ENCODE peak calls at places on chromosome 19, in seven cellular contexts. W is heart left ventricle, P is astrocyte, N is RWPE1, E is AG04450, S is epithelial cell of prostate, L is heart right ventricle. Z is an unnamed sample.

GRCh38 chr19:19465436-19466070 is 49.8 kb downstream of the TSSK6 start:
- DNase-seq in W (no peak), N (no peak), L (no peak), E (no peak), S (no peak), P (no peak), Z (peak; percentile 64)

GRCh38 chr19:43564800-43565199 is 10.5 kb downstream of the XRCC1 start:
- DNase-seq in W (no peak), E (no peak), L (no peak), N (no peak), P (no peak), S (no peak), Z (no peak)

GRCh38 chr19:53910170-53910518 is 1.1 kb downstream of the CACNG7 start:
- DNase-seq in P (no peak), N (no peak), W (no peak), L (no peak), S (no peak), E (no peak), Z (no peak)

GRCh38 chr19:37654525-37654832 is 786 bp downstream of the ZFP30 start:
- DNase-seq in W (no peak), L (no peak), P (peak; percentile 37), E (no peak), S (no peak), N (peak; percentile 34), Z (peak; percentile 24)

GRCh38 chr19:14146789-14147216 is 10.4 kb upstream of the ASF1B start:
- DNase-seq in S (no peak), N (no peak), E (peak; percentile 34), P (peak; percentile 73), W (no peak), L (no peak), Z (no peak)

GRCh38 chr19:19515764-19516519 is at the start of gene NDUFA13:
- DNase-seq in N (peak; percentile 87), S (peak; percentile 50), W (peak; percentile 93), L (peak; percentile 94), P (peak; percentile 80), E (peak; percentile 72), Z (peak; percentile 92)

GRCh38 chr19:46713781-46714522 is 3.0 kb downstream of the PRKD2 start:
- DNase-seq in L (peak; percentile 97), N (peak; percentile 99), W (peak; percentile 95), S (peak; percentile 53), P (peak; percentile 66), E (no peak), Z (peak; percentile 99)

GRCh38 chr19:6095760-6096159 is 14.5 kb downstream of the RFX2 start:
- DNase-seq in L (peak; percentile 51), E (no peak), S (no peak), N (no peak), W (peak; percentile 65), P (no peak), Z (no peak)

GRCh38 chr19:46474211-46474610 is 2.8 kb upstream of the PNMA8A start:
- DNase-seq in W (no peak), E (no peak), L (no peak), P (no peak), N (no peak), S (peak; percentile 60), Z (no peak)

GRCh38 chr19:2035590-2035991 is 15.5 kb downstream of the MKNK2 start:
- DNase-seq in P (no peak), N (no peak), E (no peak), L (no peak), S (no peak), W (no peak), Z (no peak)

GRCh38 chr19:45254044-45254531 is 3.0 kb downstream of the MARK4 start:
- DNase-seq in W (no peak), S (no peak), L (no peak), E (no peak), N (no peak), P (no peak), Z (no peak)

GRCh38 chr19:45251452-45252354 is 632 bp downstream of the MARK4 start:
- DNase-seq in S (no peak), L (no peak), N (peak; percentile 40), P (no peak), W (no peak), E (no peak), Z (peak; percentile 16)

GRCh38 chr19:45250832-45251451 is at the start of gene MARK4:
- DNase-seq in W (peak; percentile 62), L (peak; percentile 52), S (peak; percentile 6), E (no peak), P (no peak), N (peak; percentile 89), Z (peak; percentile 44)

GRCh38 chr19:45255611-45256157 is 4.6 kb downstream of the MARK4 start:
- DNase-seq in S (no peak), E (no peak), N (no peak), L (no peak), W (no peak), P (no peak), Z (no peak)

DNA sequence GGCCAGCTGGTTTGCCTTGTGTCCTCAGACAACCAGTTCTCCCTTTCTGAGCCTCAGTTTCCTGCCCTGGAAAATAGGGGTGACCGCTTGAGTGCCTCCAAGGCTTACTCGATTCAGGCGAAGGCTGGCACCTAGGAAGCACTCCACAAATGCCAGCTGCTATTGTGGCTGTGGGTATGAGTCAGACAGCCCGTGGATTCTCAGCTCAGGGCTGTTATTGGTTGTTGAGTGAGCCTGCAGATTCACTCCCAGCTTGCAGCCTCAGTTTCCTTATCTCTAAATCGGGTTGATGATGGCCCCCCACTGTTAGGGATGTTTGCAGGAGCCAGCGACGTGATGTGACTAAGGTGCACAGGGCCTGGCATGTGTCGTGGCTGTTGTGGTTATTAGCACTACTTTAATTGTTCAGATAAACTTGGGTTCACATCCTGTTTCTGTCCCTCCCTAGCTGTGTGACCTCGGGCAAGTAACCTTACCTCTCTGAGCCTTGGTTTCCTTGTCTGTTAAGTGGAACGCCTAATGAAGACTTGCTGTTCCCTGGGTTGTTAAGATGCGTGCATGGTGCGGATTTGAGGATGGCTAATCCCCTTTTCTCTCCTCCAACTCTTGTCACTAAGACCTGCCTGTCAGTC is 2.4 kb downstream of the MARK4 start:
- DNase-seq in N (peak; percentile 36), E (no peak), L (no peak), S (peak; percentile 10), P (peak; percentile 17), W (no peak), Z (no peak)
- H3K27ac ChIP-seq in N (peak overlapping the region; percentile 78), E (peak overlapping the region; percentile 21), L (no peak overlapping the region), S (no peak overlapping the region), P (no peak overlapping the region), W (no peak overlapping the region), Z (no peak overlapping the region)

DNA sequence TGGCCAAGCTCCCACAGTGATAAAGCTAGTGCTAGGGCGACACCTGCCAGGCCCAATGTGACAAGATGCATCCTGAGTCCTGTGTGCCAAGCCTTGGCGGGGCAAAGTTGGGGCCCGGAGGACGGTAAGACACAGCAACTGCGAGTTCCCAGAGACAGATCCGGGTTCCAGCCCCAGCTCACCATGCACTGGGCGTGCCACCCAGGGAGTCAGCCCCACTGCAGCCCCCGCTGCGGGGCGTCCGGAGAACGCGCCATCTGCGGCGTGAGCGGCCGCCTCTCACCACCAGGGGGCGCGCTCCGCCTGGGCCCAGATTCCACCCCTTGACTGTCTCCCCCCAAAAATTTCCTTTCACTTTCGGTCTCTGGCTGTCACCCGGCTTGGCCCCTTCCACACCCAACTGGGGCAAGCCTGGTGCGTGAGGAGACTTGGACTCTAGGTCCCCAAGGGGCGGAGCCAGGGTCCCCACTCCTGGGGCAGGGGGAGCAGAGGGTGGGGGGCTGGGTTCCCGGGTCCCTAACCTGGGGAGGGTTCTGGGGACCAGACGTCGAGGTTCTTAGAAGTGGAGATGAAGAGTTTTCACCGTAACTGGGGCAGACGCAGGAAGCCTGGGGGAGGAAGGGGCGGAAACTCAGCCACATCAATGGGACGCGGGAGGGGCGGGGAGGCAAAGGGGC is at the start of gene FLT3LG:
- DNase-seq in P (no peak), N (peak; percentile 81), E (no peak), L (peak; percentile 84), S (no peak), W (peak; percentile 80), Z (peak; percentile 68)
- H3K27ac ChIP-seq in P (no peak within 1 kb of the TSS), N (peak within 1 kb of the TSS; percentile 80), E (peak within 1 kb of the TSS; percentile 11), L (peak within 1 kb of the TSS; percentile 92), S (no peak within 1 kb of the TSS), W (peak within 1 kb of the TSS; percentile 93), Z (peak within 1 kb of the TSS; percentile 69)

GRCh38 chr19:11202488-11203193 is 5.3 kb upstream of the KANK2 start:
- DNase-seq in W (no peak), N (no peak), E (no peak), P (no peak), L (no peak), S (no peak), Z (no peak)

GRCh38 chr19:11204076-11204602 is 6.8 kb upstream of the KANK2 start:
- DNase-seq in P (no peak), E (no peak), W (no peak), S (no peak), L (no peak), N (no peak), Z (no peak)

GRCh38 chr19:11205939-11206570 is 8.7 kb upstream of the KANK2 start:
- DNase-seq in N (no peak), E (no peak), L (no peak), P (no peak), W (no peak), S (no peak), Z (no peak)

GRCh38 chr19:11203194-11204075 is 6.1 kb upstream of the KANK2 start:
- DNase-seq in P (peak; percentile 66), E (peak; percentile 30), S (no peak), N (peak; percentile 58), L (peak; percentile 87), W (peak; percentile 89), Z (peak; percentile 83)

DNA sequence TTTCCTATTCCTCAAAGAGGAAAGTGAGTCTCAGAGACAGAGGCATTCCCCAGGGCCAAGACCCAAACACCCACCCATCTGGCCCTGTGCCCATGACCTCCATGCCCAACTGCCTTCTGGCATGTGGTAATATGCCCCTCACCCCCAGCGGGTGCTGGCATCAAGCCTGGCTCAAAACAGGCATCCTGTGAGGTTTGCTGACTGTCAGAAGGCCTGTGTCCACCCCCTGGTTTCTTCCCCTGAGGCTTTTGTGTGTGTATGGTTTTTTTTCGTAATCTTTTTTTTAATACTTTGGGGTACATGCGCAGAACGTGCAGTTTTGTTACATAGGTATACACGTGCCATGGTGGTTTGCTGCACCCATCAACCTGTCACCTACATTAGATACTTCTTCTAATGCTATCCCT is 7.6 kb upstream of the KANK2 start:
- DNase-seq in S (no peak), L (peak; percentile 48), P (no peak), N (no peak), W (peak; percentile 57), E (no peak), Z (peak; percentile 96)
- H3K27ac ChIP-seq in S (no peak overlapping the region), L (peak overlapping the region; percentile 91), P (no peak overlapping the region), N (peak overlapping the region; percentile 84), W (peak overlapping the region; percentile 97), E (no peak overlapping the region), Z (peak overlapping the region; percentile 95)

GRCh38 chr19:41883463-41883820 is 458 bp downstream of the ARHGEF1 start:
- DNase-seq in L (no peak), S (no peak), N (no peak), E (no peak), W (no peak), P (no peak), Z (no peak)
- H3K27ac ChIP-seq in L (peak overlapping the region; percentile 91), S (peak overlapping the region; percentile 96), N (peak overlapping the region; percentile 91), E (no peak overlapping the region), W (peak overlapping the region; percentile 93), P (no peak overlapping the region), Z (peak overlapping the region; percentile 79)

Z was measured in thyroid gland.